ENCODE peak calls at places on chromosomes 3 and 15, in eight cellular contexts. I is SK-N-DZ; V is NCI-H69; E is stimulated activated CD4-positive, alpha-beta T cell treated with anti-CD3 and anti-CD28 coated beads, Interleukin-4, amount 100 ng/mL, for 1 hour; M is NCI-H187; J is NCI-H345; X is glutamatergic neuron; S is nucleus accumbens. P is an unnamed sample.

GRCh38 chr15:52261498-52262242 is 33.9 kb downstream of the MYO5C start:
- DNase-seq in I (peak), V (peak), E (peak), M (no peak), J (no peak), X (peak), S (no peak), P (no peak)

GRCh38 chr3:155744091-155744625 is 713 bp downstream of the PLCH1 start:
- DNase-seq in I (peak), V (peak), E (peak), M (peak), J (peak), X (peak), S (peak), P (peak)

GRCh38 chr3:64443553-64444331 is 218.5 kb upstream of the PRICKLE2 start:
- DNase-seq in I (peak), V (peak), E (no peak), M (no peak), J (no peak), X (no peak), S (no peak), P (peak)

GRCh38 chr3:9800529-9800928 is 7.6 kb downstream of the ARPC4 start:
- DNase-seq in I (no peak), V (no peak), E (no peak), M (no peak), J (no peak), X (no peak), S (no peak), P (no peak)

GRCh38 chr3:143332046-143332445 is 212.5 kb downstream of the CHST2 start:
- DNase-seq in I (no peak), V (no peak), E (no peak), M (no peak), J (no peak), X (no peak), S (no peak), P (no peak)

GRCh38 chr3:85939026-85939616 is 980.3 kb downstream of the CADM2 start:
- DNase-seq in I (no peak), V (peak), E (no peak), M (no peak), J (peak), X (no peak), S (peak), P (no peak)

GRCh38 chr3:13105181-13105580 is 32.0 kb upstream of the IQSEC1 start:
- DNase-seq in I (no peak), V (no peak), E (no peak), M (no peak), J (no peak), X (no peak), S (no peak), P (no peak)

GRCh38 chr15:29670266-29670665 is 152.0 kb downstream of the TJP1 start:
- DNase-seq in I (no peak), V (no peak), E (no peak), M (no peak), J (no peak), X (no peak), S (no peak), P (no peak)

GRCh38 chr3:123611077-123611476 is 26.2 kb upstream of the HACD2 start:
- DNase-seq in I (no peak), V (no peak), E (no peak), M (no peak), J (no peak), X (no peak), S (no peak), P (no peak)

GRCh38 chr3:49785565-49786356 is 581 bp downstream of the IP6K1 start:
- DNase-seq in I (no peak), V (peak), E (peak), M (no peak), J (no peak), X (peak), S (peak), P (no peak)

GRCh38 chr3:155631323-155632019 is 113.4 kb downstream of the PLCH1 start:
- DNase-seq in I (no peak), V (no peak), E (no peak), M (no peak), J (no peak), X (no peak), S (no peak), P (no peak)

GRCh38 chr15:48555244-48555804 is 90.2 kb downstream of the FBN1 start:
- DNase-seq in I (no peak), V (no peak), E (no peak), M (no peak), J (no peak), X (no peak), S (no peak), P (no peak)

GRCh38 chr3:41450416-41451231 is 251.3 kb downstream of the CTNNB1 start:
- DNase-seq in I (no peak), V (peak), E (no peak), M (no peak), J (no peak), X (no peak), S (no peak), P (no peak)

GRCh38 chr15:66770518-66771350 is 68.7 kb downstream of the SMAD6 start:
- DNase-seq in I (no peak), V (peak), E (no peak), M (no peak), J (no peak), X (no peak), S (no peak), P (no peak)

GRCh38 chr15:66651198-66651597 is 50.8 kb upstream of the SMAD6 start:
- DNase-seq in I (no peak), V (no peak), E (no peak), M (no peak), J (no peak), X (no peak), S (no peak), P (no peak)

GRCh38 chr3:151383111-151383510 is 1.4 kb downstream of the P2RY12 start:
- DNase-seq in I (no peak), V (peak), E (no peak), M (no peak), J (no peak), X (no peak), S (no peak), P (no peak)

GRCh38 chr3:64022451-64023186 is 675 bp downstream of the PSMD6 start:
- DNase-seq in I (no peak), V (peak), E (peak), M (no peak), J (no peak), X (peak), S (no peak), P (no peak)

GRCh38 chr3:50503947-50504346 is 513 bp upstream of the CACNA2D2 start:
- DNase-seq in I (no peak), V (no peak), E (no peak), M (no peak), J (no peak), X (no peak), S (no peak), P (no peak)

GRCh38 chr15:61049003-61049402 is 180.1 kb downstream of the RORA start:
- DNase-seq in I (peak), V (no peak), E (no peak), M (no peak), J (no peak), X (no peak), S (peak), P (no peak)

GRCh38 chr3:63135362-63135761 is 142.7 kb upstream of the SYNPR start:
- DNase-seq in I (no peak), V (peak), E (no peak), M (peak), J (no peak), X (no peak), S (no peak), P (no peak)

GRCh38 chr3:171169866-171170265 is 143.3 kb upstream of the SLC2A2 start:
- DNase-seq in I (no peak), V (no peak), E (no peak), M (no peak), J (no peak), X (no peak), S (no peak), P (no peak)

GRCh38 chr3:50617096-50617791 is at the start of gene MAPKAPK3:
- DNase-seq in I (no peak), V (peak), E (peak), M (no peak), J (peak), X (peak), S (peak), P (no peak)

GRCh38 chr3:123271466-123272159 is 69.9 kb downstream of the SEC22A start:
- DNase-seq in I (no peak), V (no peak), E (no peak), M (no peak), J (no peak), X (no peak), S (no peak), P (no peak)

GRCh38 chr15:57727031-57727430 is 20.5 kb downstream of the POLR2M start:
- DNase-seq in I (no peak), V (no peak), E (no peak), M (no peak), J (no peak), X (no peak), S (no peak), P (no peak)

GRCh38 chr3:50173685-50174516 is 17.5 kb upstream of the GNAT1 start:
- DNase-seq in I (no peak), V (no peak), E (no peak), M (no peak), J (no peak), X (no peak), S (no peak), P (no peak)

GRCh38 chr3:52024765-52025452 is 29.2 kb upstream of the RPL29 start:
- DNase-seq in I (no peak), V (no peak), E (no peak), M (no peak), J (no peak), X (no peak), S (no peak), P (no peak)

GRCh38 chr3:139975592-139976360 is 40.8 kb downstream of the CLSTN2 start:
- DNase-seq in I (no peak), V (peak), E (no peak), M (no peak), J (no peak), X (no peak), S (no peak), P (no peak)

GRCh38 chr3:14862303-14862660 is 43.5 kb downstream of the FGD5 start:
- DNase-seq in I (no peak), V (no peak), E (no peak), M (no peak), J (no peak), X (no peak), S (no peak), P (no peak)

P was measured in posterior cingulate gyrus.